ENCODE peak calls at places on chromosomes 3 and 15, in ten cellular contexts. One of them, this sample, is unnamed.

GRCh38 chr3:53809267-53809666 is 37.0 kb downstream of the CHDH start:
- DNase-seq in progenitor cell of endocrine pancreas: no peak
- DNase-seq in A549: no peak
- DNase-seq in adrenal gland: no peak
- DNase-seq in fibroblast of pulmonary artery: no peak
- DNase-seq in osteocyte: no peak
- DNase-seq in psoas muscle: no peak
- DNase-seq in cardiac fibroblast: no peak
- DNase-seq in astrocyte: no peak
- DNase-seq in Calu3: no peak
- DNase-seq in this sample: no peak

GRCh38 chr3:37987751-37988179 is 2.8 kb upstream of the VILL start:
- DNase-seq in progenitor cell of endocrine pancreas: no peak
- DNase-seq in A549: no peak
- DNase-seq in adrenal gland: no peak
- DNase-seq in fibroblast of pulmonary artery: no peak
- DNase-seq in osteocyte: no peak
- DNase-seq in psoas muscle: no peak
- DNase-seq in cardiac fibroblast: no peak
- DNase-seq in astrocyte: no peak
- DNase-seq in Calu3: no peak
- DNase-seq in this sample: no peak

GRCh38 chr3:165502707-165503106 is 306.5 kb upstream of the SLITRK3 start:
- DNase-seq in progenitor cell of endocrine pancreas: no peak
- DNase-seq in A549: no peak
- DNase-seq in adrenal gland: no peak
- DNase-seq in fibroblast of pulmonary artery: no peak
- DNase-seq in osteocyte: no peak
- DNase-seq in psoas muscle: no peak
- DNase-seq in cardiac fibroblast: no peak
- DNase-seq in astrocyte: no peak
- DNase-seq in Calu3: no peak
- DNase-seq in this sample: no peak

GRCh38 chr3:27666708-27667107 is 55.4 kb downstream of the EOMES start:
- DNase-seq in progenitor cell of endocrine pancreas: no peak
- DNase-seq in A549: peak; percentile 25
- DNase-seq in adrenal gland: peak; percentile 56
- DNase-seq in fibroblast of pulmonary artery: peak; percentile 85
- DNase-seq in osteocyte: peak; percentile 92
- DNase-seq in psoas muscle: peak; percentile 79
- DNase-seq in cardiac fibroblast: peak; percentile 93
- DNase-seq in astrocyte: peak; percentile 62
- DNase-seq in Calu3: no peak
- DNase-seq in this sample: peak; percentile 32

GRCh38 chr15:36844453-36845094 is 255.8 kb downstream of the MEIS2 start:
- DNase-seq in progenitor cell of endocrine pancreas: no peak
- DNase-seq in A549: peak; percentile 5
- DNase-seq in adrenal gland: no peak
- DNase-seq in fibroblast of pulmonary artery: peak; percentile 17
- DNase-seq in osteocyte: no peak
- DNase-seq in psoas muscle: no peak
- DNase-seq in cardiac fibroblast: peak; percentile 26
- DNase-seq in astrocyte: peak; percentile 36
- DNase-seq in Calu3: no peak
- DNase-seq in this sample: no peak

GRCh38 chr15:42665827-42666226 is 71.1 kb downstream of the CDAN1 start:
- DNase-seq in progenitor cell of endocrine pancreas: no peak
- DNase-seq in A549: no peak
- DNase-seq in adrenal gland: no peak
- DNase-seq in fibroblast of pulmonary artery: no peak
- DNase-seq in osteocyte: no peak
- DNase-seq in psoas muscle: no peak
- DNase-seq in cardiac fibroblast: no peak
- DNase-seq in astrocyte: no peak
- DNase-seq in Calu3: no peak
- DNase-seq in this sample: no peak

GRCh38 chr15:100863406-100864198 is 16.0 kb upstream of the ALDH1A3 start:
- DNase-seq in progenitor cell of endocrine pancreas: no peak
- DNase-seq in A549: no peak
- DNase-seq in adrenal gland: no peak
- DNase-seq in fibroblast of pulmonary artery: peak; percentile 68
- DNase-seq in osteocyte: no peak
- DNase-seq in psoas muscle: peak; percentile 86
- DNase-seq in cardiac fibroblast: peak; percentile 78
- DNase-seq in astrocyte: peak; percentile 68
- DNase-seq in Calu3: no peak
- DNase-seq in this sample: no peak

GRCh38 chr15:66935121-66935520 is 130.3 kb upstream of the SMAD3 start:
- DNase-seq in progenitor cell of endocrine pancreas: no peak
- DNase-seq in A549: no peak
- DNase-seq in adrenal gland: no peak
- DNase-seq in fibroblast of pulmonary artery: no peak
- DNase-seq in osteocyte: no peak
- DNase-seq in psoas muscle: no peak
- DNase-seq in cardiac fibroblast: no peak
- DNase-seq in astrocyte: no peak
- DNase-seq in Calu3: no peak
- DNase-seq in this sample: no peak

GRCh38 chr3:20511863-20512262 is 325.9 kb upstream of the SGO1 start:
- DNase-seq in progenitor cell of endocrine pancreas: no peak
- DNase-seq in A549: peak; percentile 49
- DNase-seq in adrenal gland: peak; percentile 5
- DNase-seq in fibroblast of pulmonary artery: peak; percentile 72
- DNase-seq in osteocyte: no peak
- DNase-seq in psoas muscle: no peak
- DNase-seq in cardiac fibroblast: peak; percentile 69
- DNase-seq in astrocyte: peak; percentile 63
- DNase-seq in Calu3: peak; percentile 12
- DNase-seq in this sample: peak; percentile 8

DNA sequence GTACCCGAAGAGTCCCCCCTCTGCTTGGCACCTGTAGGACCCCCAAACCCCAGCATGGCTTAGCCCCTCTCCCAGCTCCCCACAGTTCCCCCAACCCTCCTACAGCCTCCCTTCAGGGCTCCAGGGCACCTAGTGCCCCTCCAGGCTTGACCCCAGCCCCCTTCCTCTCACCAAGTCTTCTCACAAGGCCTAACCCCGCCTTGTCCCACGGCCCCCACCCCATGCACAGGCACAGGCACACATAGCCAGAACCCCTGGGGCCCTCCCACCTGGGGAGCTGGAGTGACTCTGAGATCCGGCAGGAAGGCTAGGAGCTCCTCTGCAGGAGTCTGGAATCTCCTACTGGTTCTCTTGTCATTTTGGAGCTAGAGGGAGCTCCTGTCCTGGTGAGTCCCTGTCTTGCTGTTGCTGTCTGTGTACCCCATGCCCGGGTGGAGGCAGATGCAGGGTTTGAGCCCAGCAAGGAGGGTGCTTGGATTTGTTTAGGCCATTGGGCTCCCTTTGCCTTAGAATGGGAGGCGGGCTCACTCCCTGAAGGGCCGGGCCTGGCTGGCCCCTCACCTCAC is 39.6 kb downstream of the KLF13 start:
- DNase-seq in progenitor cell of endocrine pancreas: no peak
- DNase-seq in A549: no peak
- DNase-seq in adrenal gland: peak; percentile 30
- DNase-seq in fibroblast of pulmonary artery: peak; percentile 44
- DNase-seq in osteocyte: no peak
- DNase-seq in psoas muscle: peak; percentile 84
- DNase-seq in cardiac fibroblast: peak; percentile 53
- DNase-seq in astrocyte: no peak
- DNase-seq in Calu3: no peak
- DNase-seq in this sample: no peak
- TF ChIP-seq CTCF in progenitor cell of endocrine pancreas: no peak
- TF ChIP-seq CTCF in A549: no peak
- TF ChIP-seq CTCF in adrenal gland: no peak
- TF ChIP-seq CTCF in fibroblast of pulmonary artery: peak; percentile 18
- TF ChIP-seq CTCF in osteocyte: no peak
- TF ChIP-seq CTCF in psoas muscle: peak; percentile 13
- TF ChIP-seq CTCF in cardiac fibroblast: peak; percentile 4
- TF ChIP-seq CTCF in astrocyte: no peak
- TF ChIP-seq CTCF in Calu3: no peak
- TF ChIP-seq CTCF in this sample: no peak

DNA sequence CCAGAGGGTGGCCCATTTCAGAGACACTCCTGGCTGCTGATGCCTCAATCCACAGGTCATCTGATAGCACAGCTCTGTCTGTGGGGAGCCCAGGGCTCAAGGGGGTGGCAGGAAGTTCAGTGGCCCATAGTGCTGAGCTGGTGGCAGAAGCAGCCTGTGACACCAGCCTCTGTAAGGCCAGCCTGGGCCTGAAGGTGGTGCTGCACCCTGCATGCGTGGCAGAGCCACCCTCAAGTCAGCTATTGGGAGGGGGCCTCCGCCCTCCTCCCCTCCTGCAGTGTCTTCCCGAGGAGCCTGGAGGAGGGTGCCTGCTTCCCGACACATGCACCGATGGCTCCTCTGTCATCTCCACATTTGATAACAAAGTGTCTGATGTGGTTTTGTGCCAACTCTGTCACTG is 3.0 kb downstream of the PLA1A start:
- DNase-seq in progenitor cell of endocrine pancreas: no peak
- DNase-seq in A549: peak; percentile 12
- DNase-seq in adrenal gland: peak; percentile 66
- DNase-seq in fibroblast of pulmonary artery: no peak
- DNase-seq in osteocyte: no peak
- DNase-seq in psoas muscle: peak; percentile 59
- DNase-seq in cardiac fibroblast: no peak
- DNase-seq in astrocyte: no peak
- DNase-seq in Calu3: no peak
- DNase-seq in this sample: peak; percentile 16
- TF ChIP-seq CTCF in progenitor cell of endocrine pancreas: peak; percentile 44
- TF ChIP-seq CTCF in A549: no peak
- TF ChIP-seq CTCF in adrenal gland: peak; percentile 69
- TF ChIP-seq CTCF in fibroblast of pulmonary artery: peak; percentile 21
- TF ChIP-seq CTCF in osteocyte: no peak
- TF ChIP-seq CTCF in psoas muscle: peak; percentile 31
- TF ChIP-seq CTCF in cardiac fibroblast: peak; percentile 34
- TF ChIP-seq CTCF in astrocyte: no peak
- TF ChIP-seq CTCF in Calu3: no peak
- TF ChIP-seq CTCF in this sample: peak; percentile 38

GRCh38 chr15:90004671-90005070 is 3.5 kb downstream of the ZNF710 start:
- DNase-seq in progenitor cell of endocrine pancreas: no peak
- DNase-seq in A549: peak; percentile 67
- DNase-seq in adrenal gland: peak; percentile 66
- DNase-seq in fibroblast of pulmonary artery: peak; percentile 95
- DNase-seq in osteocyte: no peak
- DNase-seq in psoas muscle: peak; percentile 65
- DNase-seq in cardiac fibroblast: peak; percentile 91
- DNase-seq in astrocyte: peak; percentile 96
- DNase-seq in Calu3: no peak
- DNase-seq in this sample: no peak
- TF ChIP-seq CTCF in progenitor cell of endocrine pancreas: no peak
- TF ChIP-seq CTCF in A549: no peak
- TF ChIP-seq CTCF in adrenal gland: no peak
- TF ChIP-seq CTCF in fibroblast of pulmonary artery: no peak
- TF ChIP-seq CTCF in osteocyte: no peak
- TF ChIP-seq CTCF in psoas muscle: no peak
- TF ChIP-seq CTCF in cardiac fibroblast: no peak
- TF ChIP-seq CTCF in astrocyte: no peak
- TF ChIP-seq CTCF in Calu3: no peak
- TF ChIP-seq CTCF in this sample: no peak

DNA sequence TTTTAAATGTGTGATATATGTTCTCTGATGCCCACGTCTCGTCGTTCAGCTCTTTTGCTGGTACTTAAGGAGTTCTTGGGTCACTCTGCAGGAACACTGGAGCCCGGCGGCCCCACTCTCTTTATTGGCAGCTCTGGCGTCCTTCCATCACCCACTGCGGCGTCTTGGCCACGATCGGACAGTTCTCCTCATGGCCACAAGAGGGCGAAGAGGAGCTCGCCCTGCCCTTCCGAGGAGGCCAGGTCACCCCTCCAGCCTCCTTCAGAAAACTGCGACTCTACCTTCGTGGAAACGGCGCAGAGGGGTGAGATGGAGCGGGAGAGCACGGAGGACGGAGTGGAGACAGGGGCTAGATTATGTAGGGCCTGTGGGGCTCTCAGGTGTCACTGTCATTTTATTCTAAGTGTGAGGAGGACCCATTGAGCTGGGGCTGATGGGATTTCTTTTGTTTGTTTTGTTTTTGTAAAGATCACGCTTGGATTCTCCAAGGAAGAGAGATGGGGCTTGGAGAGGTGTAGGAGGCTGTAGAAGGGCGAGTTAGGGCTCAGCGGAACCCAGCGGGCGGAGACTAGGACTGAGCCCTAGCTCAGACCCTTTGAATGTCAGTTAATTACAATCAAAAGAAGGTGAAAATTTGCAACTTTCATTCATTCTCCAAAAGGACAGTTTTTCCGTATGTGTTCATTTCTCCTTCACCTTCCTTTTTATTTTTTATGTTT is 28.0 kb upstream of the GABRA5 start:
- DNase-seq in progenitor cell of endocrine pancreas: no peak
- DNase-seq in A549: peak; percentile 47
- DNase-seq in adrenal gland: no peak
- DNase-seq in fibroblast of pulmonary artery: no peak
- DNase-seq in osteocyte: no peak
- DNase-seq in psoas muscle: no peak
- DNase-seq in cardiac fibroblast: no peak
- DNase-seq in astrocyte: no peak
- DNase-seq in Calu3: no peak
- DNase-seq in this sample: peak; percentile 36
- TF ChIP-seq CTCF in progenitor cell of endocrine pancreas: peak; percentile 61
- TF ChIP-seq CTCF in A549: peak; percentile 47
- TF ChIP-seq CTCF in adrenal gland: peak; percentile 51
- TF ChIP-seq CTCF in fibroblast of pulmonary artery: peak; percentile 27
- TF ChIP-seq CTCF in osteocyte: peak; percentile 53
- TF ChIP-seq CTCF in psoas muscle: no peak
- TF ChIP-seq CTCF in cardiac fibroblast: peak; percentile 38
- TF ChIP-seq CTCF in astrocyte: peak; percentile 19
- TF ChIP-seq CTCF in Calu3: no peak
- TF ChIP-seq CTCF in this sample: peak; percentile 63

DNA sequence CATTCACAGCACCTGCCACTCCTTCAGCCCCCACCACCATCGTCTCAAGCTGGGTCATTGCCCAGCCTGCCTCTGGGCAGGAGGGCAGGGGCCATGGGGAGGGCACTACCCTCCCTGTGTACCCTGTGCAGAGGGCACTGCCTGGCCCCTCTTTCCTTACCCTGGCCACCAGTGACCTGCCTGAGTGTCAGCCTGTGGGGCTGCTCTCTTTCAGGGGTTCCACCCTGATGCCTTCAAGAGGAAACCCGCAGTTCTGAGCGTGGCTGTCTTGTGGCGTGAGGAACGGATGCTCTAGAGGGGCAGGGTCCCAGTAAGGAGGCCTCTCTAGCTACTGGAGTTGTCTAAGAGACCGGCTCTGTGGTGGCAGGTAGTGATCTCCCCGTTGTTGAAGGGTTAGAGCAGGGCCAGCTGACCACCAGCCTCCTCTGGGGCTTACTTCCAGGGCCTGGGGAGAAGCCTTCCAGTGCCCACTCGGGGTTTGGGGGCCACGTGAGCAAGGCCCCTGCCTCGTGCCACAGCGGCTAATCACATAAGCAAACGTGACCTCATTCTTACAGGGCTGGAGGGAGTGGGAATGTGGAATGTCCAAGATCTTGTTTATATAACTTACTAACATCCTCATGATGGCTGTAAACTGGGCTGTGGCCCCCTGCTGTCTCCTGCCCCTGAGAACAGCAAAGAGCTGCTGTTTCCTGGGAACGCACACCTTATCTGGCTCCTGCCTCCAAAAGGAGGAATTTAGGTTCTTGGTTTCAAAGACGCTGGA is 31.4 kb upstream of the SEC13 start:
- DNase-seq in progenitor cell of endocrine pancreas: no peak
- DNase-seq in A549: peak; percentile 62
- DNase-seq in adrenal gland: no peak
- DNase-seq in fibroblast of pulmonary artery: peak; percentile 65
- DNase-seq in osteocyte: no peak
- DNase-seq in psoas muscle: peak; percentile 17
- DNase-seq in cardiac fibroblast: peak; percentile 56
- DNase-seq in astrocyte: peak; percentile 88
- DNase-seq in Calu3: no peak
- DNase-seq in this sample: peak; percentile 23
- TF ChIP-seq CTCF in progenitor cell of endocrine pancreas: no peak
- TF ChIP-seq CTCF in A549: no peak
- TF ChIP-seq CTCF in adrenal gland: no peak
- TF ChIP-seq CTCF in fibroblast of pulmonary artery: no peak
- TF ChIP-seq CTCF in osteocyte: no peak
- TF ChIP-seq CTCF in psoas muscle: no peak
- TF ChIP-seq CTCF in cardiac fibroblast: no peak
- TF ChIP-seq CTCF in astrocyte: no peak
- TF ChIP-seq CTCF in Calu3: no peak
- TF ChIP-seq CTCF in this sample: no peak

This sample was measured in nephron progenitor cell.